ENCODE peak calls at places on chromosomes 16 and 17, in four cellular contexts. N, S, W and O are unnamed samples. For H3K4me1 and H3K27me3, the result is how much of the 10 kb centered on the place peaks cover.

GRCh38 chr17:21297026-21297520 is 12.6 kb downstream of the MAP2K3 start:
- DNase-seq in W (no peak), S (no peak), N (no peak), O (no peak)

GRCh38 chr16:27722266-27722636 is 172.3 kb downstream of the KATNIP start:
- DNase-seq in W (no peak), N (peak), S (no peak), O (no peak)

GRCh38 chr16:72173997-72174396 is 2.0 kb upstream of the PMFBP1 start:
- DNase-seq in S (no peak), W (no peak), N (no peak), O (no peak)

GRCh38 chr16:22291860-22292692 is 5.1 kb upstream of the POLR3E start:
- DNase-seq in S (no peak), N (no peak), W (no peak), O (no peak)

GRCh38 chr16:73032548-73033270 is 15.2 kb downstream of the ZFHX3 start:
- DNase-seq in N (no peak), W (no peak), S (no peak), O (peak)

GRCh38 chr17:49028271-49028670 is 31.1 kb downstream of the IGF2BP1 start:
- DNase-seq in S (no peak), W (no peak), N (no peak), O (no peak)

GRCh38 chr16:76106647-76107046 is 170.6 kb upstream of the CNTNAP4 start:
- DNase-seq in W (no peak), N (no peak), S (no peak), O (no peak)

GRCh38 chr17:17819561-17819995 is 17.2 kb downstream of the SREBF1 start:
- DNase-seq in N (peak), S (peak), W (peak), O (peak)

GRCh38 chr16:15932939-15933338 is 16.5 kb upstream of the ABCC1 start:
- DNase-seq in N (no peak), W (no peak), S (no peak), O (no peak)

GRCh38 chr17:81154961-81155360 is 10.3 kb upstream of the PVALEF start:
- DNase-seq in W (no peak), N (no peak), S (no peak), O (no peak)

GRCh38 chr16:66910175-66910940 is 8.3 kb downstream of the CDH16 start:
- DNase-seq in W (no peak), N (no peak), S (no peak), O (no peak)

GRCh38 chr16:83733301-83733700 is 74.5 kb upstream of the HSBP1 start:
- DNase-seq in S (no peak), W (peak), N (no peak), O (no peak)

GRCh38 chr17:76915840-76916510 is 47.8 kb downstream of the MGAT5B start:
- DNase-seq in N (no peak), W (no peak), S (no peak), O (no peak)

GRCh38 chr17:40338058-40338457 is 26.5 kb downstream of the GJD3 start:
- DNase-seq in S (no peak), N (no peak), W (no peak), O (no peak)

GRCh38 chr16:83967838-83968482 is at the start of gene NECAB2:
- DNase-seq in N (no peak), W (no peak), S (peak), O (peak)

GRCh38 chr16:57044931-57045693 is 47.3 kb upstream of the CPNE2 start:
- DNase-seq in S (no peak), W (no peak), N (no peak), O (no peak)

GRCh38 chr17:38628441-38628840 is 22.7 kb upstream of the SRCIN1 start:
- DNase-seq in N (no peak), W (no peak), S (no peak), O (peak)

GRCh38 chr16:4323845-4324478 is 8.1 kb downstream of the GLIS2 start:
- DNase-seq in W (no peak), S (peak), N (peak), O (peak)

GRCh38 chr17:10089221-10089799 is 109.1 kb downstream of the GAS7 start:
- DNase-seq in S (no peak), W (peak), N (no peak), O (no peak)

GRCh38 chr17:64200080-64201042 is 62.7 kb downstream of the TEX2 start:
- DNase-seq in W (peak), N (no peak), S (no peak), O (no peak)

GRCh38 chr17:36602030-36602737 is 801 bp downstream of the MRM1 start:
- DNase-seq in W (no peak), S (no peak), N (peak), O (peak)

GRCh38 chr16:31404353-31405064 is 11.4 kb downstream of the ITGAD start:
- DNase-seq in N (no peak), W (no peak), S (no peak), O (no peak)

GRCh38 chr16:52398021-52398420 is 148.9 kb downstream of the TOX3 start:
- DNase-seq in S (no peak), W (no peak), N (no peak), O (no peak)

GRCh38 chr16:50403491-50403890 is 34.7 kb upstream of the BRD7 start:
- DNase-seq in N (no peak), S (peak), W (no peak), O (no peak)

GRCh38 chr17:55388842-55389241 is 32.8 kb downstream of the MMD start:
- DNase-seq in S (no peak), N (no peak), W (no peak), O (peak)

GRCh38 chr17:58269557-58270291 is 11.0 kb downstream of the MPO start:
- DNase-seq in W (no peak), N (no peak), S (no peak), O (peak)

GRCh38 chr17:207775-208174 is 26.3 kb upstream of the DOC2B start:
- DNase-seq in N (no peak), W (no peak), S (no peak), O (no peak)

GRCh38 chr16:89370601-89371000 is 119.8 kb downstream of the ANKRD11 start:
- DNase-seq in W (no peak), N (no peak), S (no peak), O (no peak)

GRCh38 chr17:48995332-48995870 is 1.8 kb upstream of the IGF2BP1 start:
- DNase-seq in W (no peak), S (no peak), N (no peak), O (peak)

GRCh38 chr17:81429813-81430510 is 34.7 kb downstream of the BAHCC1 start:
- DNase-seq in S (no peak), W (no peak), N (no peak), O (peak)

GRCh38 chr16:11963706-11964105 is 1.3 kb upstream of the TNFRSF17 start:
- DNase-seq in W (no peak), S (no peak), N (no peak), O (no peak)

GRCh38 chr16:11964761-11965539 is at the start of gene TNFRSF17:
- DNase-seq in N (no peak), S (no peak), W (no peak), O (no peak)

GRCh38 chr16:11967195-11967911 is 2.3 kb downstream of the TNFRSF17 start:
- DNase-seq in S (no peak), W (no peak), N (no peak), O (no peak)

GRCh38 chr16:11968577-11968976 is 3.6 kb downstream of the TNFRSF17 start:
- DNase-seq in N (no peak), S (no peak), W (no peak), O (no peak)

DNA sequence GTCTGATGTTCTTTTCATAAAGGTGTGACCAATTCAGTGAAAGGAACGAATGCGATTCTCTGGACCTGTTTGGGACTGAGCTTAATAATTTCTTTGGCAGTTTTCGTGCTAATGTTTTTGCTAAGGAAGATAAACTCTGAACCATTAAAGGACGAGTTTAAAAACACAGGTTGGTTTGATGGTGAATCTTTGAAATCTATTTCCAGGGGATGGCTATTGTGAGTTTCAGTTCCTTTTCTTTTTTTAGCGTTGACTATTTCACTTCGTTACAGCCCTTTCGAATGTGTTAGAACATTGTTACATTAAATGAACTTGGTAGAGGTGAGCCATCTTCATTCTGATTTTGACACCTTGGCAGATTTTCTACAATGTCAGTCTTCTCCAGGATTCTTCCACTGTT is 1.2 kb downstream of the TNFRSF17 start:
- DNase-seq in W (no peak), S (no peak), N (no peak), O (no peak)
- H3K4me1 ChIP-seq in W (under half), S (under half), N (under half), O (under half)

GRCh38 chr16:74034862-74035261 is 261.8 kb upstream of the PSMD7 start:
- DNase-seq in N (peak), S (no peak), W (no peak), O (no peak)
- H3K27me3 ChIP-seq in N (under half), S (under half), W (under half), O (under half)

DNA sequence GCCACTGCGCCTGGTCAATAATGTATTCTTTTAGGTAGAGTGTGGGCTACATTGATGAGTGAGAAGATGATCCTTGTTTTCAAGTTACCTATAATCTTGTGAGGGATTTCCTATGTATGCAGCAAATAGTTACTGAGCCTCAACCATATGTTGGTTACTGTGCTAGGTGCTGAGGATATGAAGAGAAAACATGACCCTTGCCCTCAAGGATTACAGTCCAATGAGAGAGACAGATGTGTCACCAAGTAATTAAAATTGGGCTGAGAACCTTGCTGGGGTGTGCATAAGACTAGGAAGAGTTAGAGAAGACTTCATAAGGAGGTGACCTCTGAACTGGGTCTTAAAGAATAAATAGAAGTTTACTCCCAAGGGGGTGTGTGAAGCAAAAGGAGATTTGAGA is 7.4 kb downstream of the POLR2A start:
- DNase-seq in W (no peak), N (no peak), S (no peak), O (no peak)
- H3K4me1 ChIP-seq in W (under half), N (under half), S (half or more), O (under half)

DNA sequence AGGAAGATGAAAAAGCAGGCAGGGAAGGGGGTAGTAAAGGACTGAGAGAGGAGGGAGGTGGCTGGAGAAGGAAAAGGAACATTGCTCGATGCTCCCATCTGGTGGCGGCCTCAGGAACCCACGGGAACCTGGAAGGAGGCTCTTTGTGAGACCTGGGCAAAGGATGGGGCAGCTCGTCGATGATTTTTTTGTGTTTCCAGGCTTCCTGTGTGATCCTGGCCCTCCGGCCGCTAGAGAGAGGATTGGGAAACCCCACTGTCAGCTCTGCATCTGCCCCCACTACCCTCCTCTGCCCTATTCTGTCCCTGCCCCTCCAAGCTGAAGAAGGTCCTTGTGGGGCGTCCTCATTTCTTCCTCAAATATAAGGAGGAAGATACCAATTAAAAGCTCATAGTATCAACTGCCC is 6.6 kb downstream of the WFIKKN2 start:
- DNase-seq in W (peak), N (peak), S (peak), O (peak)
- H3K27me3 ChIP-seq in W (under half), N (under half), S (under half), O (under half)

GRCh38 chr16:87836346-87836843 is 32.9 kb downstream of the SLC7A5 start:
- DNase-seq in N (no peak), W (no peak), S (no peak), O (no peak)

GRCh38 chr16:87837627-87838289 is 31.5 kb downstream of the SLC7A5 start:
- DNase-seq in W (no peak), N (no peak), S (no peak), O (no peak)

GRCh38 chr16:87838643-87839541 is 30.4 kb downstream of the SLC7A5 start:
- DNase-seq in W (no peak), S (peak), N (no peak), O (no peak)

GRCh38 chr16:87835882-87836331 is 33.4 kb downstream of the SLC7A5 start:
- DNase-seq in N (no peak), W (no peak), S (no peak), O (no peak)

GRCh38 chr16:87836844-87837581 is 32.3 kb downstream of the SLC7A5 start:
- DNase-seq in S (no peak), N (no peak), W (no peak), O (no peak)
- H3K4me1 ChIP-seq in S (under half), N (under half), W (under half), O (under half)

DNA sequence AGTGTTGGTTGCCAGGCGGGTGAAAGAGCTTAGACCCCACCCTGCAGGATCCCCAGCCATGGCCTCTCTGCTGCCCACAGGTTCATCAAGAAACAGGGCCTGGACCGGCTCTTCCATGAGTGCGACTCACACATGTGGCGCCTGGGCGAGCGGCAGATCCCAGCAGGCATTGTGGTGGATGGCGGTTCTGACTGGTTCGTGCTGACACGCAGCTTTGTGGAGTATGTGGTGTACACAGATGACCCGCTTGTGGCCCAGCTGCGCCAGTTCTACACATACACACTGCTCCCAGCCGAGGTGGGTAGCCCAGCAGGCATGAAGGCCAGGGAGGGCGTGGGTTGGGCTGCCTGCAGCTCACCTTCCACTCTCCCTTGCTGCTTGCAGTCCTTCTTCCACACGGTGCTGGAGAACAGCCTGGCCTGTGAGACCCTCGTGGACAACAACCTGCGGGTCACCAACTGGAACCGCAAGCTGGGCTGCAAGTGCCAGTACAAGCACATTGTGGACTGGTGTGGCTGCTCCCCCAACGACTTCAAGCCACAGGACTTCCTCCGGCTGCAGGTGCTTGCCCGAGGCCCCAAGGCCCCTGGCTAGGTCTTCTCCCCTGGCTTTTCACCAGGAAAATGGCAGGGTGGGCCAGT is 9.9 kb downstream of the XYLT2 start:
- DNase-seq in W (no peak), N (no peak), S (peak), O (peak)
- H3K27me3 ChIP-seq in W (under half), N (under half), S (under half), O (under half)